ENCODE peak calls at places on chromosome 17, in ten cellular contexts. One of them, this sample, is unnamed.

GRCh38 chr17:79374087-79374486 is 236.8 kb downstream of the RBFOX3 start:
- DNase-seq in lower leg skin: no peak
- DNase-seq in kidney: no peak
- DNase-seq in colonic mucosa: no peak
- DNase-seq in BJ: no peak
- DNase-seq in fibroblast of lung: no peak
- DNase-seq in B cell: no peak
- DNase-seq in sigmoid colon: no peak
- DNase-seq in CD4-positive, alpha-beta T cell: no peak
- DNase-seq in upper lobe of right lung: no peak
- DNase-seq in this sample: no peak

GRCh38 chr17:79183221-79184158 is 108.9 kb downstream of the ENGASE start:
- DNase-seq in lower leg skin: no peak
- DNase-seq in colonic mucosa: no peak
- DNase-seq in sigmoid colon: no peak
- DNase-seq in fibroblast of lung: no peak
- DNase-seq in BJ: no peak
- DNase-seq in upper lobe of right lung: no peak
- DNase-seq in B cell: no peak
- DNase-seq in kidney: peak
- DNase-seq in CD4-positive, alpha-beta T cell: no peak
- DNase-seq in this sample: peak

GRCh38 chr17:12097326-12097725 is 76.6 kb downstream of the MAP2K4 start:
- DNase-seq in colonic mucosa: no peak
- DNase-seq in sigmoid colon: no peak
- DNase-seq in lower leg skin: no peak
- DNase-seq in CD4-positive, alpha-beta T cell: no peak
- DNase-seq in upper lobe of right lung: no peak
- DNase-seq in fibroblast of lung: no peak
- DNase-seq in BJ: no peak
- DNase-seq in kidney: no peak
- DNase-seq in B cell: no peak
- DNase-seq in this sample: no peak

GRCh38 chr17:75825748-75826370 is 18.3 kb downstream of the UNC13D start:
- DNase-seq in fibroblast of lung: no peak
- DNase-seq in sigmoid colon: no peak
- DNase-seq in kidney: no peak
- DNase-seq in lower leg skin: no peak
- DNase-seq in CD4-positive, alpha-beta T cell: no peak
- DNase-seq in colonic mucosa: no peak
- DNase-seq in BJ: no peak
- DNase-seq in upper lobe of right lung: no peak
- DNase-seq in B cell: no peak
- DNase-seq in this sample: no peak

GRCh38 chr17:57443781-57444180 is 187.5 kb downstream of the MSI2 start:
- DNase-seq in BJ: no peak
- DNase-seq in lower leg skin: no peak
- DNase-seq in colonic mucosa: no peak
- DNase-seq in kidney: no peak
- DNase-seq in CD4-positive, alpha-beta T cell: no peak
- DNase-seq in upper lobe of right lung: no peak
- DNase-seq in sigmoid colon: no peak
- DNase-seq in B cell: no peak
- DNase-seq in fibroblast of lung: no peak
- DNase-seq in this sample: no peak

GRCh38 chr17:74237321-74237720 is 23.9 kb downstream of the TTYH2 start:
- DNase-seq in upper lobe of right lung: no peak
- DNase-seq in fibroblast of lung: no peak
- DNase-seq in B cell: no peak
- DNase-seq in lower leg skin: no peak
- DNase-seq in CD4-positive, alpha-beta T cell: no peak
- DNase-seq in sigmoid colon: no peak
- DNase-seq in kidney: no peak
- DNase-seq in BJ: no peak
- DNase-seq in colonic mucosa: no peak
- DNase-seq in this sample: no peak

GRCh38 chr17:66551839-66552238 is 249.4 kb downstream of the PRKCA start:
- DNase-seq in lower leg skin: no peak
- DNase-seq in sigmoid colon: no peak
- DNase-seq in kidney: no peak
- DNase-seq in BJ: no peak
- DNase-seq in CD4-positive, alpha-beta T cell: no peak
- DNase-seq in upper lobe of right lung: no peak
- DNase-seq in B cell: no peak
- DNase-seq in fibroblast of lung: no peak
- DNase-seq in colonic mucosa: no peak
- DNase-seq in this sample: no peak

GRCh38 chr17:5941258-5941657 is 128.9 kb upstream of the WSCD1 start:
- DNase-seq in B cell: no peak
- DNase-seq in fibroblast of lung: no peak
- DNase-seq in lower leg skin: peak
- DNase-seq in upper lobe of right lung: no peak
- DNase-seq in colonic mucosa: no peak
- DNase-seq in kidney: no peak
- DNase-seq in CD4-positive, alpha-beta T cell: no peak
- DNase-seq in sigmoid colon: no peak
- DNase-seq in BJ: no peak
- DNase-seq in this sample: no peak

GRCh38 chr17:21125862-21126261 is 902 bp upstream of the DHRS7B start:
- DNase-seq in sigmoid colon: no peak
- DNase-seq in kidney: no peak
- DNase-seq in B cell: peak
- DNase-seq in CD4-positive, alpha-beta T cell: peak
- DNase-seq in upper lobe of right lung: no peak
- DNase-seq in BJ: no peak
- DNase-seq in colonic mucosa: no peak
- DNase-seq in lower leg skin: no peak
- DNase-seq in fibroblast of lung: no peak
- DNase-seq in this sample: no peak

GRCh38 chr17:21127508-21128077 is 829 bp downstream of the DHRS7B start:
- DNase-seq in lower leg skin: no peak
- DNase-seq in BJ: no peak
- DNase-seq in colonic mucosa: no peak
- DNase-seq in upper lobe of right lung: no peak
- DNase-seq in B cell: no peak
- DNase-seq in CD4-positive, alpha-beta T cell: no peak
- DNase-seq in fibroblast of lung: no peak
- DNase-seq in kidney: no peak
- DNase-seq in sigmoid colon: no peak
- DNase-seq in this sample: no peak

GRCh38 chr17:21124096-21124495 is 2.7 kb upstream of the DHRS7B start:
- DNase-seq in B cell: no peak
- DNase-seq in colonic mucosa: no peak
- DNase-seq in lower leg skin: no peak
- DNase-seq in fibroblast of lung: no peak
- DNase-seq in upper lobe of right lung: no peak
- DNase-seq in kidney: no peak
- DNase-seq in CD4-positive, alpha-beta T cell: no peak
- DNase-seq in BJ: no peak
- DNase-seq in sigmoid colon: no peak
- DNase-seq in this sample: no peak

GRCh38 chr17:21129023-21129681 is 2.4 kb downstream of the DHRS7B start:
- DNase-seq in B cell: no peak
- DNase-seq in fibroblast of lung: peak
- DNase-seq in lower leg skin: no peak
- DNase-seq in sigmoid colon: no peak
- DNase-seq in kidney: no peak
- DNase-seq in upper lobe of right lung: no peak
- DNase-seq in CD4-positive, alpha-beta T cell: no peak
- DNase-seq in BJ: no peak
- DNase-seq in colonic mucosa: no peak
- DNase-seq in this sample: no peak

DNA sequence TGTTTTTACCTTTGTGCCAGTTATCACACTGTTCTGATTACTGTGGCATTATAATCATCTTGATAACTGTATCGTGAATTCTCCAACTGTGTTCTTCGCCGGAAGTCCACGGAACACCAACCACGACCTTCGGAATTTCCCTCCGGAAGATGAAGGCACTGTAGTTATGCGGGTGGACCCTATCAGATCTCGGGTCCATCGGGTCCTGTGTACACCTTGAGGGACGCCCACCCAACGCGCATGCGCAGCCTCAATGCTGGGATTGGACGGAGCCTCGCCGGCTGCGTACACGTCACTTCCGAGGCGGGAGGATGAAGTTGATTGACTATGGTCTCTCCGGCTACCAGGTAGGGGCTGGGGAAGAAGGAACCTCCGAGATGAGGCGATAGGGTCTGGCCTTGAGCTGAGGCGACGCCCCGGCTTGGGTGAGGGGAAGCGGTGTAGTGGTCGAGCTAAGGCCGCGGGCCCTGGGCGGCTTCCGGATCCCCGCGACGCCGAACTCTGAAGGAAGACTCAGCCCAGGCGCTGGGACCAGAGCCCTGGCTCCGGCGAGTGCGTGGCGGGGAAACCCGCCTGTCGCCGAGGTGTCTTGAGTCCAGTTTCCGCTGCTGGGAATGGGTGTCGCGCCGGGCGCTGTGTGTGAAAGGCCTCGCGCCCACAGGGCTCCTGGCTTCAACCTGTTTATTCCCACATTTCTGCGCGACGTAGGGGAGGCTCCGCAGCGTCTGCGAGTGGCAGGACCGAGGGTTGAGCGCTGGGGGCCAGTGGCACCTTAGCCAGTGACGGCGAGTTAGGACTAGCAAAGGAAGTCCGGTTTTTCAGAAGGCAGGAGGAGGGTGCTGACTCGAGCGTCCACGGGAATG is at the start of gene DHRS7B:
- DNase-seq in upper lobe of right lung: peak
- DNase-seq in sigmoid colon: peak
- DNase-seq in kidney: peak
- DNase-seq in fibroblast of lung: peak
- DNase-seq in B cell: peak
- DNase-seq in CD4-positive, alpha-beta T cell: peak
- DNase-seq in BJ: peak
- DNase-seq in colonic mucosa: peak
- DNase-seq in lower leg skin: peak
- DNase-seq in this sample: peak
- TF ChIP-seq CTCF in upper lobe of right lung: no peak
- TF ChIP-seq CTCF in sigmoid colon: no peak
- TF ChIP-seq CTCF in kidney: peak
- TF ChIP-seq CTCF in fibroblast of lung: no peak
- TF ChIP-seq CTCF in B cell: no peak
- TF ChIP-seq CTCF in CD4-positive, alpha-beta T cell: no peak
- TF ChIP-seq CTCF in BJ: peak
- TF ChIP-seq CTCF in colonic mucosa: no peak
- TF ChIP-seq CTCF in lower leg skin: no peak
- TF ChIP-seq CTCF in this sample: no peak

GRCh38 chr17:3639981-3640596 is 3.5 kb downstream of the CTNS start:
- DNase-seq in fibroblast of lung: peak
- DNase-seq in lower leg skin: no peak
- DNase-seq in BJ: no peak
- DNase-seq in colonic mucosa: no peak
- DNase-seq in kidney: no peak
- DNase-seq in upper lobe of right lung: no peak
- DNase-seq in B cell: no peak
- DNase-seq in CD4-positive, alpha-beta T cell: no peak
- DNase-seq in sigmoid colon: no peak
- DNase-seq in this sample: no peak
- TF ChIP-seq CTCF in fibroblast of lung: no peak
- TF ChIP-seq CTCF in lower leg skin: no peak
- TF ChIP-seq CTCF in BJ: no peak
- TF ChIP-seq CTCF in colonic mucosa: no peak
- TF ChIP-seq CTCF in kidney: no peak
- TF ChIP-seq CTCF in upper lobe of right lung: no peak
- TF ChIP-seq CTCF in B cell: no peak
- TF ChIP-seq CTCF in CD4-positive, alpha-beta T cell: no peak
- TF ChIP-seq CTCF in sigmoid colon: no peak
- TF ChIP-seq CTCF in this sample: no peak

DNA sequence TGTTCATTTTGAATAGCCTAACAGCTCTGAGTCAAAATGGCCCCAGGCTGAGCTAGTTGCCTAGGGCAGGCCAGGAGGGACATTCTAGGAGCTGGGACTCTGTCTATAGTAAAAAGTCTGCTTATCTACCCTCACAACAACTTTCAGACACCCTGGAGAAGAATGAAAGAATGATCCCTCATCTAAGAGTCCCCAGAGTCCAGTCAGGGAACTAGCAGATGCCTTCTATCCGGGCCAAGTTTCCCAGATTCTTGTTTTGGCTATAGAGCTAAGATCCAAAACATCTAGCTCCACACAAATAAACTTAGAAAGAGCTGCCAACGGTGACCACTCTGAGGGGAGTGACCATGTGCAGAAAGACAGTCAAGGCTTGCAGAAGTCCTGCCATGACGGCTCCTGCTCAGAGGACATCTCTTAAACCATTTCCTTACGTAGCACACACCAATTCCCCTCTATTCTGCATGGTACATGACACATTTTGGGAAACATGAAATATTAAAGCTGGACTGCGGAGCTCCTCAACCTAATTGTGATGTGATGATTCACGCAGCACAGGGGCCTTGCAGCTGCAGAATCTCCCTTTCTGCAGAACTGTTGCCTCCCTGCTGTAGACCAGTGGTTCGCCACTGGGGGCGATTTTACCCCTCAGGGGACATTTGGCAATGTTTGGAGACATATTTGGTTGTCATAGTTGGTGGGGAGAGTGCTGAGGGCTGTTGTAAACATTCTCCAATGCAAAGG is 24.2 kb downstream of the FAM20A start:
- DNase-seq in lower leg skin: no peak
- DNase-seq in sigmoid colon: peak
- DNase-seq in fibroblast of lung: no peak
- DNase-seq in BJ: peak
- DNase-seq in upper lobe of right lung: no peak
- DNase-seq in B cell: no peak
- DNase-seq in CD4-positive, alpha-beta T cell: no peak
- DNase-seq in colonic mucosa: no peak
- DNase-seq in kidney: peak
- DNase-seq in this sample: no peak
- TF ChIP-seq CTCF in lower leg skin: no peak
- TF ChIP-seq CTCF in sigmoid colon: no peak
- TF ChIP-seq CTCF in fibroblast of lung: peak
- TF ChIP-seq CTCF in BJ: peak
- TF ChIP-seq CTCF in upper lobe of right lung: no peak
- TF ChIP-seq CTCF in B cell: no peak
- TF ChIP-seq CTCF in CD4-positive, alpha-beta T cell: no peak
- TF ChIP-seq CTCF in colonic mucosa: no peak
- TF ChIP-seq CTCF in kidney: no peak
- TF ChIP-seq CTCF in this sample: no peak

GRCh38 chr17:40176409-40177110 is 710 bp upstream of the RAPGEFL1 start:
- DNase-seq in CD4-positive, alpha-beta T cell: no peak
- DNase-seq in upper lobe of right lung: no peak
- DNase-seq in fibroblast of lung: no peak
- DNase-seq in kidney: no peak
- DNase-seq in sigmoid colon: no peak
- DNase-seq in BJ: no peak
- DNase-seq in B cell: no peak
- DNase-seq in colonic mucosa: peak
- DNase-seq in lower leg skin: no peak
- DNase-seq in this sample: no peak

GRCh38 chr17:40179923-40180659 is 2.8 kb downstream of the RAPGEFL1 start:
- DNase-seq in sigmoid colon: no peak
- DNase-seq in lower leg skin: no peak
- DNase-seq in CD4-positive, alpha-beta T cell: no peak
- DNase-seq in B cell: no peak
- DNase-seq in BJ: no peak
- DNase-seq in upper lobe of right lung: no peak
- DNase-seq in colonic mucosa: peak
- DNase-seq in kidney: no peak
- DNase-seq in fibroblast of lung: peak
- DNase-seq in this sample: no peak

GRCh38 chr17:40178660-40179059 is 1.4 kb downstream of the RAPGEFL1 start:
- DNase-seq in colonic mucosa: no peak
- DNase-seq in kidney: no peak
- DNase-seq in fibroblast of lung: no peak
- DNase-seq in sigmoid colon: no peak
- DNase-seq in B cell: no peak
- DNase-seq in lower leg skin: no peak
- DNase-seq in BJ: no peak
- DNase-seq in CD4-positive, alpha-beta T cell: no peak
- DNase-seq in upper lobe of right lung: no peak
- DNase-seq in this sample: no peak

GRCh38 chr17:40177275-40177874 is at the start of gene RAPGEFL1:
- DNase-seq in lower leg skin: peak
- DNase-seq in fibroblast of lung: peak
- DNase-seq in kidney: peak
- DNase-seq in upper lobe of right lung: peak
- DNase-seq in CD4-positive, alpha-beta T cell: peak
- DNase-seq in B cell: peak
- DNase-seq in sigmoid colon: peak
- DNase-seq in colonic mucosa: peak
- DNase-seq in BJ: no peak
- DNase-seq in this sample: peak

GRCh38 chr17:40178021-40178601 is 841 bp downstream of the RAPGEFL1 start:
- DNase-seq in colonic mucosa: peak
- DNase-seq in sigmoid colon: no peak
- DNase-seq in fibroblast of lung: no peak
- DNase-seq in CD4-positive, alpha-beta T cell: no peak
- DNase-seq in B cell: no peak
- DNase-seq in BJ: no peak
- DNase-seq in kidney: no peak
- DNase-seq in upper lobe of right lung: peak
- DNase-seq in lower leg skin: no peak
- DNase-seq in this sample: no peak
- TF ChIP-seq CTCF in colonic mucosa: no peak
- TF ChIP-seq CTCF in sigmoid colon: no peak
- TF ChIP-seq CTCF in fibroblast of lung: no peak
- TF ChIP-seq CTCF in CD4-positive, alpha-beta T cell: no peak
- TF ChIP-seq CTCF in B cell: no peak
- TF ChIP-seq CTCF in BJ: no peak
- TF ChIP-seq CTCF in kidney: no peak
- TF ChIP-seq CTCF in upper lobe of right lung: no peak
- TF ChIP-seq CTCF in lower leg skin: no peak
- TF ChIP-seq CTCF in this sample: no peak